ENCODE peak calls at places on chromosomes 16 and 17, in four cellular contexts. U is posterior cingulate gyrus, A is nephron progenitor cell, T is iris pigment epithelial cell. O is an unnamed sample.

GRCh38 chr16:75244844-75245758 is 6.3 kb downstream of the BCAR1 start:
- DNase-seq in U (peak; percentile 97), A (peak; percentile 63), T (peak; percentile 95), O (peak; percentile 95)

GRCh38 chr16:25027781-25028180 is 12.6 kb upstream of the ARHGAP17 start:
- DNase-seq in U (no peak), A (no peak), T (no peak), O (no peak)

GRCh38 chr16:70253291-70254094 is 1.8 kb upstream of the EXOSC6 start:
- DNase-seq in U (no peak), A (peak; percentile 67), T (peak; percentile 53), O (no peak)

GRCh38 chr17:76996741-76997694 is 128.8 kb downstream of the MGAT5B start:
- DNase-seq in U (peak; percentile 24), A (no peak), T (no peak), O (no peak)

GRCh38 chr16:68800257-68800875 is 43.0 kb upstream of the TANGO6 start:
- DNase-seq in U (peak; percentile 13), A (peak; percentile 72), T (peak; percentile 90), O (peak; percentile 54)

GRCh38 chr17:4365628-4366311 is 705 bp downstream of the UBE2G1 start:
- DNase-seq in U (peak; percentile 14), A (peak; percentile 64), T (no peak), O (no peak)

GRCh38 chr17:41492351-41492750 is 2.6 kb upstream of the KRT36 start:
- DNase-seq in U (no peak), A (no peak), T (peak; percentile 77), O (no peak)

GRCh38 chr17:57160624-57161023 is 75.6 kb downstream of the AKAP1 start:
- DNase-seq in U (no peak), A (no peak), T (no peak), O (no peak)

GRCh38 chr17:78601577-78602190 is 24.5 kb upstream of the DNAH17 start:
- DNase-seq in U (no peak), A (no peak), T (no peak), O (no peak)

GRCh38 chr17:10081571-10082169 is 116.7 kb downstream of the GAS7 start:
- DNase-seq in U (no peak), A (no peak), T (no peak), O (no peak)

GRCh38 chr16:11233727-11234376 is 22.2 kb downstream of the SOCS1 start:
- DNase-seq in U (no peak), A (no peak), T (no peak), O (no peak)

GRCh38 chr17:81553616-81554181 is 1.5 kb upstream of the FAAP100 start:
- DNase-seq in U (peak; percentile 34), A (peak; percentile 38), T (peak; percentile 95), O (no peak)

GRCh38 chr17:21066394-21066793 is 23.6 kb upstream of the USP22 start:
- DNase-seq in U (no peak), A (no peak), T (no peak), O (no peak)

GRCh38 chr17:65638221-65638940 is 76.9 kb upstream of the AXIN2 start:
- DNase-seq in U (no peak), A (no peak), T (peak; percentile 90), O (no peak)

GRCh38 chr16:3152273-3153076 is 17.6 kb downstream of the ZNF213 start:
- DNase-seq in U (peak; percentile 82), A (peak; percentile 93), T (peak; percentile 86), O (peak; percentile 70)

GRCh38 chr16:3882531-3882930 is 2.0 kb upstream of the CREBBP start:
- DNase-seq in U (no peak), A (no peak), T (no peak), O (no peak)

GRCh38 chr16:86483-86952 is 8.5 kb downstream of the MPG start:
- DNase-seq in U (peak; percentile 72), A (no peak), T (no peak), O (no peak)

GRCh38 chr16:22239131-22239805 is 33.2 kb downstream of the EEF2K start:
- DNase-seq in U (no peak), A (no peak), T (no peak), O (no peak)

GRCh38 chr17:30299000-30299399 is 7.3 kb upstream of the BLMH start:
- DNase-seq in U (no peak), A (no peak), T (peak; percentile 29), O (no peak)

GRCh38 chr16:15515992-15516391 is 81.6 kb downstream of the BMERB1 start:
- DNase-seq in U (no peak), A (no peak), T (no peak), O (no peak)

GRCh38 chr17:40559954-40560591 is 5.2 kb downstream of the CCR7 start:
- DNase-seq in U (peak; percentile 90), A (peak; percentile 94), T (peak; percentile 90), O (peak; percentile 78)

GRCh38 chr17:42878924-42879595 is 21.5 kb upstream of the G6PC1 start:
- DNase-seq in U (no peak), A (no peak), T (no peak), O (no peak)

GRCh38 chr16:78444-79145 is 570 bp downstream of the MPG start:
- DNase-seq in U (no peak), A (no peak), T (peak; percentile 75), O (no peak)

GRCh38 chr17:62653831-62654829 is 26.7 kb downstream of the MRC2 start:
- DNase-seq in U (no peak), A (peak; percentile 46), T (peak; percentile 53), O (no peak)

GRCh38 chr16:57728336-57729181 is 7.0 kb upstream of the KATNB1 start:
- DNase-seq in U (no peak), A (no peak), T (no peak), O (no peak)

GRCh38 chr16:52741386-52741785 is 194.4 kb upstream of the TOX3 start:
- DNase-seq in U (no peak), A (no peak), T (no peak), O (no peak)

GRCh38 chr16:64122177-64122576 is 999.7 kb downstream of the CDH11 start:
- DNase-seq in U (no peak), A (no peak), T (no peak), O (no peak)

GRCh38 chr17:34301986-34302385 is 16.4 kb downstream of the CCL11 start:
- DNase-seq in U (no peak), A (no peak), T (no peak), O (no peak)

GRCh38 chr17:59810894-59811153 is 81.9 kb downstream of the TUBD1 start:
- DNase-seq in U (no peak), A (no peak), T (peak; percentile 33), O (no peak)

GRCh38 chr16:5862103-5863003 is 764.8 kb upstream of the EEF2KMT start:
- DNase-seq in U (no peak), A (no peak), T (no peak), O (no peak)

GRCh38 chr17:27756467-27757371 is 43.6 kb downstream of the NOS2 start:
- DNase-seq in U (peak; percentile 70), A (peak; percentile 77), T (peak; percentile 52), O (no peak)

O was measured in amygdala.